ENCODE peak calls at places on chromosome 7, in seven cellular contexts. R is CD8-positive, alpha-beta memory T cell; I is progenitor cell of endocrine pancreas; G is KBM-7; Q is uterus; N is left kidney; A is Right ventricle myocardium superior. X is an unnamed sample.

GRCh38 chr7:157418204-157419029 is 81.6 kb downstream of the DNAJB6 start:
- DNase-seq in R (no peak), I (no peak), G (no peak), Q (no peak), N (no peak), A (peak), X (no peak)

GRCh38 chr7:16657656-16658279 is 11.8 kb downstream of the BZW2 start:
- DNase-seq in R (no peak), I (no peak), G (peak), Q (no peak), N (peak), A (no peak), X (no peak)

GRCh38 chr7:151402029-151402835 is 7.6 kb downstream of the WDR86 start:
- DNase-seq in R (no peak), I (no peak), G (no peak), Q (no peak), N (no peak), A (no peak), X (no peak)

GRCh38 chr7:131945313-131945831 is 388.9 kb upstream of the PODXL start:
- DNase-seq in R (no peak), I (peak), G (peak), Q (no peak), N (peak), A (peak), X (no peak)

GRCh38 chr7:351681-352480 is 61.9 kb downstream of the FOXL3 start:
- DNase-seq in R (peak), I (no peak), G (no peak), Q (no peak), N (no peak), A (no peak), X (peak)

GRCh38 chr7:79610301-79610700 is 156.8 kb upstream of the MAGI2 start:
- DNase-seq in R (no peak), I (no peak), G (no peak), Q (no peak), N (no peak), A (no peak), X (no peak)

GRCh38 chr7:38318803-38319416 is 45.5 kb upstream of the TARP start:
- DNase-seq in R (no peak), I (no peak), G (peak), Q (peak), N (peak), A (no peak), X (no peak)

GRCh38 chr7:73770860-73771665 is 993 bp upstream of the CLDN3 start:
- DNase-seq in R (no peak), I (no peak), G (no peak), Q (no peak), N (no peak), A (no peak), X (no peak)

GRCh38 chr7:45920543-45921380 is at the start of gene IGFBP3:
- DNase-seq in R (no peak), I (peak), G (no peak), Q (peak), N (peak), A (peak), X (no peak)

GRCh38 chr7:138478499-138478908 is 18.4 kb downstream of the TRIM24 start:
- DNase-seq in R (no peak), I (no peak), G (no peak), Q (no peak), N (no peak), A (no peak), X (no peak)

GRCh38 chr7:2640858-2641257 is 9.1 kb downstream of the TTYH3 start:
- DNase-seq in R (no peak), I (no peak), G (no peak), Q (no peak), N (no peak), A (no peak), X (no peak)

GRCh38 chr7:111887734-111888133 is 318.5 kb downstream of the DOCK4 start:
- DNase-seq in R (no peak), I (no peak), G (no peak), Q (no peak), N (no peak), A (no peak), X (no peak)

GRCh38 chr7:105096306-105096705 is 82.3 kb downstream of the KMT2E start:
- DNase-seq in R (no peak), I (no peak), G (no peak), Q (no peak), N (no peak), A (no peak), X (no peak)

GRCh38 chr7:33062023-33062781 is at the start of gene NT5C3A:
- DNase-seq in R (peak), I (peak), G (no peak), Q (peak), N (peak), A (no peak), X (no peak)